ENCODE peak calls at places on chromosomes 3 and 15, in eight cellular contexts. E, L, C, O, S, P, X and T are unnamed samples.

GRCh38 chr15:86079491-86080266 is at the start of gene AGBL1:
- DNase-seq in E (peak; percentile 77), L (no peak), C (no peak), O (no peak), S (no peak), P (no peak), X (no peak), T (no peak)

GRCh38 chr3:115148142-115148790 is 1.2 kb upstream of the ZBTB20 start:
- DNase-seq in E (no peak), L (no peak), C (peak; percentile 24), O (no peak), S (peak; percentile 22), P (peak; percentile 14), X (no peak), T (no peak)

GRCh38 chr3:165491487-165491886 is 295.3 kb upstream of the SLITRK3 start:
- DNase-seq in E (no peak), L (peak; percentile 20), C (peak; percentile 34), O (no peak), S (peak; percentile 67), P (peak; percentile 63), X (no peak), T (no peak)

GRCh38 chr3:45572755-45573154 is 21.8 kb upstream of the LIMD1 start:
- DNase-seq in E (no peak), L (no peak), C (no peak), O (no peak), S (no peak), P (no peak), X (no peak), T (no peak)

GRCh38 chr3:37995652-37996641 is 5.4 kb downstream of the VILL start:
- DNase-seq in E (no peak), L (no peak), C (no peak), O (no peak), S (no peak), P (no peak), X (no peak), T (peak; percentile 26)

GRCh38 chr3:122533931-122534334 is 19.2 kb upstream of the KPNA1 start:
- DNase-seq in E (no peak), L (peak; percentile 24), C (peak; percentile 42), O (no peak), S (peak; percentile 57), P (peak; percentile 83), X (peak; percentile 100), T (no peak)

GRCh38 chr15:84638103-84638502 is 16.0 kb downstream of the WDR73 start:
- DNase-seq in E (no peak), L (no peak), C (peak; percentile 15), O (no peak), S (no peak), P (peak; percentile 51), X (peak; percentile 40), T (no peak)

GRCh38 chr3:14412831-14413380 is 10.5 kb downstream of the SLC6A6 start:
- DNase-seq in E (no peak), L (no peak), C (peak; percentile 35), O (no peak), S (no peak), P (no peak), X (no peak), T (no peak)

GRCh38 chr15:34588046-34588674 is 4.7 kb upstream of the GOLGA8B start:
- DNase-seq in E (no peak), L (peak; percentile 68), C (peak; percentile 85), O (no peak), S (peak; percentile 88), P (peak; percentile 90), X (peak; percentile 78), T (peak; percentile 42)

GRCh38 chr15:62920569-62921502 is 121.7 kb upstream of the TPM1 start:
- DNase-seq in E (no peak), L (no peak), C (peak; percentile 85), O (peak; percentile 56), S (peak; percentile 89), P (peak; percentile 68), X (peak; percentile 34), T (no peak)

GRCh38 chr15:94107652-94108051 is 123.7 kb upstream of the MCTP2 start:
- DNase-seq in E (no peak), L (no peak), C (no peak), O (no peak), S (no peak), P (no peak), X (no peak), T (no peak)

GRCh38 chr3:194755689-194756459 is 70.2 kb downstream of the FAM43A start:
- DNase-seq in E (no peak), L (no peak), C (no peak), O (no peak), S (no peak), P (no peak), X (no peak), T (no peak)

GRCh38 chr3:160806094-160806493 is 50.1 kb downstream of the PPM1L start:
- DNase-seq in E (no peak), L (no peak), C (no peak), O (no peak), S (no peak), P (no peak), X (no peak), T (no peak)

GRCh38 chr15:78067328-78068241 is 9.9 kb downstream of the TBC1D2B start:
- DNase-seq in E (no peak), L (no peak), C (no peak), O (no peak), S (no peak), P (no peak), X (no peak), T (no peak)

GRCh38 chr15:58980351-58980939 is 7.0 kb upstream of the RNF111 start:
- DNase-seq in E (no peak), L (no peak), C (peak; percentile 65), O (no peak), S (peak; percentile 73), P (peak; percentile 64), X (no peak), T (no peak)

GRCh38 chr15:38474155-38474757 is 20.3 kb downstream of the FAM98B start:
- DNase-seq in E (no peak), L (no peak), C (peak; percentile 81), O (no peak), S (peak; percentile 59), P (peak; percentile 65), X (peak; percentile 62), T (no peak)

GRCh38 chr3:87461036-87461435 is 184.7 kb upstream of the POU1F1 start:
- DNase-seq in E (no peak), L (no peak), C (no peak), O (no peak), S (no peak), P (no peak), X (peak; percentile 37), T (no peak)

GRCh38 chr3:157956850-157957249 is 149.4 kb downstream of the SHOX2 start:
- DNase-seq in E (no peak), L (no peak), C (no peak), O (no peak), S (no peak), P (no peak), X (no peak), T (no peak)

GRCh38 chr3:36653095-36653494 is 111.3 kb downstream of the DCLK3 start:
- DNase-seq in E (no peak), L (no peak), C (no peak), O (no peak), S (peak; percentile 33), P (peak; percentile 77), X (peak; percentile 69), T (no peak)

DNA sequence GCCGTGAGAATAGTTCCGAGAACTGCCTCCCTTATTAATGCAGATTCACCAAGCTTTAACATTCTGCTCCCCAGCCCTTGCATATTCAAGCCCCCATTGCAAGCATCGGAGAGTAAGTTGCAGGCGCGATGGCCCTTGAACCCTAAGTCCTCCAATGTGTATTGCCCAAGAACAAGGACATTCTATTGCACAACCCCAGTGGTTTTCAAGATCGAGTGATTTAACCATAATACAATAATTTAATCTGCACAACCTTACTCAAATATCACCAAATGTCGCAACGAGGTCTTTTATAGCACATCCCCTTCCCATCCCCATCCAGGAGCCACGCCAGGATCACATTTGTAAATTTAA is 21.7 kb upstream of the PLXND1 start:
- DNase-seq in E (no peak), L (no peak), C (no peak), O (no peak), S (peak; percentile 88), P (peak; percentile 74), X (no peak), T (no peak)
- H3K4me3 ChIP-seq in E (peak overlapping the region; percentile 78), L (no peak overlapping the region), C (no peak overlapping the region), O (peak overlapping the region; percentile 73), S (peak overlapping the region; percentile 57), P (peak overlapping the region; percentile 9), X (no peak overlapping the region), T (peak overlapping the region; percentile 74)

GRCh38 chr3:142888484-142889262 is at the start of gene PCOLCE2:
- DNase-seq in E (peak; percentile 55), L (no peak), C (peak; percentile 23), O (peak; percentile 54), S (no peak), P (peak; percentile 29), X (peak; percentile 47), T (no peak)
- H3K4me3 ChIP-seq in E (peak within 1 kb of the TSS; percentile 60), L (peak within 1 kb of the TSS; percentile 60), C (peak within 1 kb of the TSS; percentile 60), O (peak within 1 kb of the TSS; percentile 76), S (peak within 1 kb of the TSS; percentile 60), P (peak within 1 kb of the TSS; percentile 53), X (peak within 1 kb of the TSS; percentile 60), T (peak within 1 kb of the TSS; percentile 69)

GRCh38 chr3:98961161-98962155 is 60.0 kb upstream of the DCBLD2 start:
- DNase-seq in E (no peak), L (peak; percentile 66), C (peak; percentile 67), O (no peak), S (peak; percentile 94), P (peak; percentile 96), X (peak; percentile 69), T (no peak)
- H3K4me3 ChIP-seq in E (no peak overlapping the region), L (no peak overlapping the region), C (no peak overlapping the region), O (no peak overlapping the region), S (no peak overlapping the region), P (peak overlapping the region; percentile 30), X (peak overlapping the region; percentile 46), T (no peak overlapping the region)

GRCh38 chr15:80550219-80550909 is 144.7 kb upstream of the ABHD17C start:
- DNase-seq in E (no peak), L (peak; percentile 88), C (peak; percentile 94), O (no peak), S (peak; percentile 85), P (peak; percentile 94), X (peak; percentile 51), T (no peak)

GRCh38 chr15:80550910-80551265 is 144.2 kb upstream of the ABHD17C start:
- DNase-seq in E (no peak), L (no peak), C (peak; percentile 64), O (no peak), S (peak; percentile 59), P (peak; percentile 73), X (peak; percentile 17), T (no peak)

GRCh38 chr15:80551348-80551747 is 143.8 kb upstream of the ABHD17C start:
- DNase-seq in E (no peak), L (no peak), C (peak; percentile 55), O (no peak), S (no peak), P (no peak), X (no peak), T (no peak)

GRCh38 chr15:80549191-80549590 is 145.0 kb downstream of the ARNT2 start:
- DNase-seq in E (no peak), L (peak; percentile 48), C (peak; percentile 72), O (no peak), S (peak; percentile 74), P (peak; percentile 72), X (peak; percentile 29), T (no peak)

DNA sequence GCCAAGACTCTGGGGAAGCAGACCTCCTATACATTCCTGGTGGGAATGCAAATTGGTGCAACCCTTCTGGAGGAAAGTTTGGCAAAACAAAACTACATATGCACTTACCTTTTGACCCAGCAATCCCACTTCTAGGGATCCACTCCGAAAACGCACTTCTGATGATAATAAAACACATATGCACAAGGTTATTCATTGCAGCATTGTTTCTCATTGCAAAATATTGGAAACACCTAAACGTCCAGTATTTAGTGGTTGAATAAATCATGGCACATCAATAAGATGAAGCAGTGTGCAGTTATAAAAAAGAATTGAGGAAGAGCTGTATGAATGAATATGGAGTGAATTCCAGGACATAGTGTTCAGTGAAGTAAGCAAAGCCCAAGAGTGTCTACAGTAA is 145.4 kb upstream of the ABHD17C start:
- DNase-seq in E (no peak), L (no peak), C (no peak), O (no peak), S (peak; percentile 5), P (peak; percentile 73), X (peak; percentile 12), T (no peak)
- H3K4me3 ChIP-seq in E (no peak overlapping the region), L (no peak overlapping the region), C (peak overlapping the region; percentile 13), O (no peak overlapping the region), S (peak overlapping the region; percentile 24), P (peak overlapping the region; percentile 34), X (no peak overlapping the region), T (no peak overlapping the region)